ENCODE peak calls at places on chromosomes 16 and 17, in ten cellular contexts. U, N, T, H, D, E, B, X, F and C are unnamed samples. For H3K4me1, the result is how much of the 10 kb centered on the place peaks cover.

GRCh38 chr16:86138121-86138944 is 239.4 kb downstream of the IRF8 start:
- DNase-seq in N (no peak), E (no peak), U (no peak), H (no peak), D (no peak), X (no peak), B (no peak), T (no peak), F (no peak), C (no peak)

GRCh38 chr16:57528499-57529323 is 7.7 kb downstream of the CCDC102A start:
- DNase-seq in B (peak), T (no peak), D (peak), X (peak), E (no peak), H (peak), N (peak), U (peak), F (no peak), C (no peak)

GRCh38 chr17:78131172-78132085 is 858 bp downstream of the TMC8 start:
- DNase-seq in D (no peak), N (no peak), E (no peak), B (no peak), U (peak), T (no peak), X (no peak), F (no peak), H (peak), C (no peak)

GRCh38 chr17:82298538-82299421 is 18.6 kb downstream of the CD7 start:
- DNase-seq in D (no peak), N (no peak), T (no peak), X (no peak), U (no peak), F (no peak), H (no peak), B (no peak), E (no peak), C (no peak)

GRCh38 chr16:4521971-4522623 is 16.5 kb downstream of the CDIP1 start:
- DNase-seq in X (peak), T (no peak), B (peak), E (no peak), U (peak), H (no peak), F (no peak), D (no peak), N (no peak), C (no peak)

GRCh38 chr16:57938484-57938883 is 32.4 kb downstream of the CNGB1 start:
- DNase-seq in F (no peak), H (no peak), U (no peak), X (no peak), B (no peak), T (no peak), E (no peak), N (no peak), D (no peak), C (no peak)

GRCh38 chr16:83973077-83973476 is 5.0 kb downstream of the NECAB2 start:
- DNase-seq in E (no peak), F (no peak), N (no peak), H (no peak), X (no peak), D (no peak), B (no peak), U (no peak), T (no peak), C (no peak)

GRCh38 chr16:4011225-4011939 is 104.9 kb downstream of the ADCY9 start:
- DNase-seq in B (no peak), E (peak), F (no peak), T (no peak), U (no peak), X (no peak), D (no peak), H (no peak), N (no peak), C (no peak)

GRCh38 chr16:65225488-65225887 is 103.6 kb upstream of the CDH11 start:
- DNase-seq in T (no peak), X (no peak), U (no peak), F (no peak), B (no peak), H (no peak), D (no peak), N (no peak), E (no peak), C (no peak)

GRCh38 chr17:73393962-73394361 is 82.2 kb upstream of the CDC42EP4 start:
- DNase-seq in N (no peak), H (no peak), B (no peak), X (no peak), U (peak), F (no peak), T (peak), D (no peak), E (no peak), C (no peak)

GRCh38 chr16:13938480-13938879 is 18.5 kb downstream of the ERCC4 start:
- DNase-seq in H (no peak), F (no peak), E (no peak), X (peak), B (no peak), T (no peak), U (no peak), D (no peak), N (no peak), C (no peak)

GRCh38 chr16:66619534-66620418 is 15.3 kb downstream of the CMTM3 start:
- DNase-seq in T (peak), H (no peak), B (no peak), F (no peak), D (no peak), X (peak), U (peak), E (no peak), N (no peak), C (no peak)

GRCh38 chr16:25013751-25014499 is 1.2 kb downstream of the ARHGAP17 start:
- DNase-seq in T (no peak), D (no peak), U (no peak), X (no peak), N (no peak), B (no peak), E (peak), F (no peak), H (no peak), C (no peak)

GRCh38 chr16:50606431-50607050 is 58.3 kb downstream of the NKD1 start:
- DNase-seq in N (no peak), E (no peak), H (no peak), D (no peak), U (no peak), T (no peak), F (no peak), X (no peak), B (no peak), C (no peak)

GRCh38 chr16:31477220-31478216 is 5.4 kb upstream of the SLC5A2 start:
- DNase-seq in B (no peak), D (peak), T (no peak), H (peak), X (no peak), N (no peak), F (no peak), U (peak), E (no peak), C (no peak)

GRCh38 chr16:68244903-68245853 is at the start of gene PLA2G15:
- DNase-seq in D (peak), X (peak), T (peak), N (peak), F (peak), H (peak), B (peak), E (peak), U (peak), C (peak)

GRCh38 chr16:3882531-3882930 is 2.0 kb upstream of the CREBBP start:
- DNase-seq in E (no peak), N (no peak), B (no peak), D (no peak), H (no peak), X (no peak), F (no peak), U (no peak), T (no peak), C (no peak)

GRCh38 chr17:72110231-72110952 is 10.4 kb upstream of the SOX9 start:
- DNase-seq in H (no peak), D (no peak), U (no peak), F (no peak), B (no peak), N (no peak), X (no peak), E (no peak), T (no peak), C (no peak)

GRCh38 chr16:10326647-10327046 is 59.2 kb upstream of the ATF7IP2 start:
- DNase-seq in T (no peak), B (no peak), F (no peak), D (no peak), N (no peak), H (no peak), U (no peak), X (no peak), E (no peak), C (no peak)

GRCh38 chr17:77948690-77949114 is 9.8 kb upstream of the TNRC6C start:
- DNase-seq in B (no peak), F (peak), T (peak), D (no peak), E (peak), U (no peak), H (no peak), N (no peak), X (peak), C (no peak)

GRCh38 chr16:87550510-87550961 is 51.8 kb upstream of the JPH3 start:
- DNase-seq in D (peak), N (peak), T (no peak), H (peak), X (peak), B (peak), F (peak), E (no peak), U (peak), C (no peak)

GRCh38 chr17:47802341-47803022 is 19.1 kb downstream of the OSBPL7 start:
- DNase-seq in B (no peak), D (peak), N (no peak), E (peak), H (peak), T (peak), U (no peak), X (peak), F (peak), C (no peak)

GRCh38 chr16:70682239-70683145 is 3.4 kb downstream of the MTSS2 start:
- DNase-seq in U (peak), F (no peak), T (no peak), X (no peak), B (peak), D (no peak), E (no peak), H (no peak), N (no peak), C (no peak)
- TF ChIP-seq POLR2A in U (no peak), F (no peak), T (no peak), X (no peak), B (no peak), D (no peak), E (no peak), H (no peak), N (no peak), C (no peak)

DNA sequence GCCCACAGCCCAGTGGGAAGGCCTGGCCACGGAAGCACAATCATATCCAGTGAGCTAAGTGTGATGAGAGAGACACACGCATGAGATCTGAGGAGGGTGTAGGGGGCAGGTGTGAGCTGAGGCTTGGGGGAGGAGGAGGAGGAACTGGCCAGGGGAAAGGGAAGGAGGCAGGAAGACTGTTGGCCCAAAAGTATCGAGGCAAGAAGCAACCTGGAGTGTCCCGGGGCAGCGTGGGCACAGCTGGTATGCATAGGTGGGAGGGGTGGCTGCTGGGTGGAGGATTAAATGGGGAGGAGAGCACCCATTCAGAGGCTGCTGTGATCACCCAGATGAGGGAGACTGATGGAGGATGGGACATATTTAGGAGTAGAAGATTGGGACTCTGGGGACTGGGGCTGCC is 41.4 kb downstream of the ARHGAP27 start:
- DNase-seq in B (no peak), E (no peak), N (no peak), T (no peak), F (no peak), D (no peak), X (no peak), U (no peak), H (no peak), C (no peak)
- H3K4me1 ChIP-seq in B (under half), E (under half), N (under half), T (under half), F (under half), D (under half), X (under half), U (under half), H (under half), C (under half)

DNA sequence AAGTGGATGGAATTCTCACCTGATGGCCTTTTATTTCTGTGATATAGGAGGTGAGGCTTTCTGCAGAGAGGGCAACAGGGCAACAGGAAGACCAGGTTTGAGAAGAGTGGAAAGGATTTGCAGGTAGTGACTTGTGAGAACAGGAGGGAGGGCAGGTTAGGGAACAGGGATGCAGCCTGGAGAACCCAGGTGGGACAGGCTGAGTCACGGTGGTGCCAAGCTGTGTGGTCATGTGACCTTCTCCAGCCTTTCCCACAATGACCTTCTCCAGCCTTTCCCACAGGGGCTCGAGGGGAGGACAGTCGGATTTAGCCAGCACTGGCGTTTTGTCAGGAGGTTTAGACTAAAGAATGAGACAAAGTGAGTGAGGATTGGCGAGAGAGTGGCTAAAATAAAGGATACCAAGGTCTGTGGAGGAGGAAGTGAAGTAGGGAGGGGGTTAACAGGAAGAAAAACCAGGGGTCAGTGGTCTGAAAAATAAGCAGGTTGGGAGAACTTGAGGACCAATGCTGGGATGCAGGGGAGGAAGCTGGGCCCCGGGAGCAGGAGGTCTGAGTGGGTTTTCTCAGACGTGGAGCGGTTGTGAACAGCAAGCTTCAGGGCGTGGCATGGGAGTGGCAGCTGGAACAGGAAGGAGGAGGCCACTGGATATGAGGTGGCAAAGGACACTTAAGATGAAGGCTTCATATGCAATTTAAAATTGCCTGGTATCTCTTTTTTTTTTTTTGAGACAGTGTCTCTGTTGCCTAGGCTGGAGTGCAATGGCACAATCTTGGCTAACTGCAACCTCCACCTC is 37.7 kb downstream of the DNAH2 start:
- DNase-seq in X (no peak), E (no peak), F (no peak), B (no peak), U (no peak), T (no peak), D (no peak), H (no peak), N (no peak), C (no peak)
- TF ChIP-seq POLR2A in X (no peak), E (no peak), F (no peak), B (no peak), U (no peak), T (no peak), D (no peak), H (no peak), N (no peak), C (no peak)

GRCh38 chr17:28941251-28941650 is 10.1 kb downstream of the PHF12 start:
- DNase-seq in U (no peak), E (no peak), F (no peak), H (no peak), T (no peak), X (no peak), D (no peak), N (no peak), B (no peak), C (no peak)
- H3K4me1 ChIP-seq in U (under half), E (under half), F (under half), H (under half), T (under half), X (half or more), D (half or more), N (under half), B (half or more), C (under half)

GRCh38 chr17:81044764-81045589 is 10.0 kb downstream of the BAIAP2 start:
- DNase-seq in U (peak), E (peak), T (peak), N (peak), X (peak), D (peak), B (peak), F (no peak), H (peak), C (no peak)
- TF ChIP-seq POLR2A in U (no peak), E (no peak), T (no peak), N (no peak), X (no peak), D (no peak), B (no peak), F (no peak), H (no peak), C (no peak)

DNA sequence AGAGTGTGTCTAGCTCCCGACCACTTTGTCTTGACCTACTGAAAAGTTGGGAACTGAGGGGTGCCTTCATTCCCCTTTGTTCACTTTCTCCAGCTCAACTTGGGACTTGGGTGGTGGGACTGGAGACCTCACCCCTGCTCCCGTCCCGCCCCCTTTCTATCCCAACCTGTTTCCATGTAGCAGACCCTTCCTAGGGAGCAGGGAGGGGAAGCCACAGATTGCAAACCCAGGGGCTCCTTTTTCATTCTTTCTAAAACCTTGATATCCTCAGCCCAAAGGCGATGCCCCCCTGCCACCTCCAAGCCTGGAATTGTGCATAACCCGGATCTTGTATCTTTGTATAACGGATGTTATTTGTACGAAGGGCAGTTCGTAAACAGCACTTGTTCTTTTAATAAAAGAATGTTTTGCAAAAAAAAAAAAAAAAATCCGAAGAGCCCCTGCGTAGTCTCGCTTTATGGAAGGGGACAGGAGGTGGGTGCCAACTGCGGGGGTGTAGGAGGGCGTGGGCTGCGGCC is 714 bp upstream of the CISD3 start:
- DNase-seq in T (no peak), N (no peak), H (no peak), B (no peak), D (no peak), U (no peak), E (no peak), F (no peak), X (no peak), C (no peak)
- H3K4me1 ChIP-seq in T (under half), N (under half), H (under half), B (under half), D (half or more), U (under half), E (under half), F (under half), X (under half), C (under half)